ENCODE peak calls at places on chromosome 11, in six cellular contexts. One of them, this sample, is unnamed.

GRCh38 chr11:19673924-19674390 is 38.7 kb upstream of the NAV2 start:
- DNase-seq in suprapubic skin: peak
- DNase-seq in esophagus squamous epithelium: no peak
- DNase-seq in testis: peak
- DNase-seq in HCT116: no peak
- DNase-seq in lower leg skin: peak
- DNase-seq in this sample: peak

GRCh38 chr11:116312560-116313340 is 460.0 kb downstream of the BUD13 start:
- DNase-seq in testis: peak
- DNase-seq in esophagus squamous epithelium: no peak
- DNase-seq in suprapubic skin: peak
- DNase-seq in lower leg skin: peak
- DNase-seq in HCT116: no peak
- DNase-seq in this sample: peak

GRCh38 chr11:71246559-71246958 is 5.8 kb downstream of the SHANK2 start:
- DNase-seq in HCT116: no peak
- DNase-seq in lower leg skin: no peak
- DNase-seq in esophagus squamous epithelium: no peak
- DNase-seq in suprapubic skin: peak
- DNase-seq in testis: no peak
- DNase-seq in this sample: no peak

GRCh38 chr11:112835556-112835955 is 125.7 kb upstream of the NCAM1 start:
- DNase-seq in suprapubic skin: no peak
- DNase-seq in esophagus squamous epithelium: no peak
- DNase-seq in lower leg skin: no peak
- DNase-seq in HCT116: no peak
- DNase-seq in testis: no peak
- DNase-seq in this sample: no peak

GRCh38 chr11:107780136-107780535 is 68.3 kb upstream of the SLN start:
- DNase-seq in testis: no peak
- DNase-seq in esophagus squamous epithelium: no peak
- DNase-seq in HCT116: no peak
- DNase-seq in lower leg skin: no peak
- DNase-seq in suprapubic skin: no peak
- DNase-seq in this sample: no peak

GRCh38 chr11:13883042-13883441 is 79.5 kb upstream of the SPON1 start:
- DNase-seq in esophagus squamous epithelium: no peak
- DNase-seq in lower leg skin: no peak
- DNase-seq in HCT116: no peak
- DNase-seq in suprapubic skin: no peak
- DNase-seq in testis: no peak
- DNase-seq in this sample: peak

GRCh38 chr11:113375402-113375801 is 12.2 kb upstream of the ANKK1 start:
- DNase-seq in lower leg skin: no peak
- DNase-seq in suprapubic skin: no peak
- DNase-seq in esophagus squamous epithelium: no peak
- DNase-seq in HCT116: no peak
- DNase-seq in testis: peak
- DNase-seq in this sample: no peak

GRCh38 chr11:107545101-107545514 is 20.4 kb downstream of the ALKBH8 start:
- DNase-seq in suprapubic skin: no peak
- DNase-seq in lower leg skin: no peak
- DNase-seq in testis: no peak
- DNase-seq in HCT116: peak
- DNase-seq in esophagus squamous epithelium: no peak
- DNase-seq in this sample: no peak

GRCh38 chr11:14974021-14974698 is 2.0 kb upstream of the CALCA start:
- DNase-seq in suprapubic skin: no peak
- DNase-seq in HCT116: no peak
- DNase-seq in testis: no peak
- DNase-seq in lower leg skin: no peak
- DNase-seq in esophagus squamous epithelium: no peak
- DNase-seq in this sample: no peak

GRCh38 chr11:35974878-35975578 is 31.2 kb downstream of the LDLRAD3 start:
- DNase-seq in HCT116: no peak
- DNase-seq in esophagus squamous epithelium: no peak
- DNase-seq in lower leg skin: no peak
- DNase-seq in testis: no peak
- DNase-seq in suprapubic skin: no peak
- DNase-seq in this sample: no peak

GRCh38 chr11:35978891-35979290 is 35.0 kb downstream of the LDLRAD3 start:
- DNase-seq in esophagus squamous epithelium: no peak
- DNase-seq in HCT116: no peak
- DNase-seq in suprapubic skin: no peak
- DNase-seq in testis: no peak
- DNase-seq in lower leg skin: no peak
- DNase-seq in this sample: no peak

GRCh38 chr11:35980646-35981402 is 37.0 kb downstream of the LDLRAD3 start:
- DNase-seq in suprapubic skin: no peak
- DNase-seq in esophagus squamous epithelium: no peak
- DNase-seq in testis: no peak
- DNase-seq in lower leg skin: no peak
- DNase-seq in HCT116: no peak
- DNase-seq in this sample: no peak

GRCh38 chr11:35978173-35978572 is 34.3 kb downstream of the LDLRAD3 start:
- DNase-seq in suprapubic skin: no peak
- DNase-seq in testis: no peak
- DNase-seq in lower leg skin: no peak
- DNase-seq in HCT116: no peak
- DNase-seq in esophagus squamous epithelium: no peak
- DNase-seq in this sample: no peak

DNA sequence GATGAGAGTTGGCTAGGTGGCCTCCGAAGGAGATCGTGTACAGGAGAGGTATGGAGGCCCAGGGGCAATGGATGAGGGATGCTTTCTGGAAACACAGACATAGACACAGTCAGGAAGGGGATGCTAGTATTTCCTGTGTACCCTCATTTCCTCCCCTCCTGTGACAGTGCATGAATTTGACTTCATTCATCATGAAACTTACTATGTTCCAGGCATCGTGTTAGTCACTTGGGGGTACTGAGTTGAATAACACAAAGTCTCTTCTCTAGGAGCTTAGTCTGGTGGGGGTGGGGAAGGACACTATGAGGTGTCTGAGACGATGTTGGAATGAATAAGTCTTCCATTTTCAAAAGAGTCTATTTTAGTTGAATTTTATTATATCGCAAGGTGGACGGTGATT is 32.6 kb downstream of the LDLRAD3 start:
- DNase-seq in HCT116: no peak
- DNase-seq in esophagus squamous epithelium: no peak
- DNase-seq in suprapubic skin: no peak
- DNase-seq in testis: no peak
- DNase-seq in lower leg skin: no peak
- DNase-seq in this sample: no peak
- TF ChIP-seq POLR2A in HCT116: no peak
- TF ChIP-seq POLR2A in esophagus squamous epithelium: no peak
- TF ChIP-seq POLR2A in suprapubic skin: no peak
- TF ChIP-seq POLR2A in testis: no peak
- TF ChIP-seq POLR2A in lower leg skin: no peak
- TF ChIP-seq POLR2A in this sample: no peak

DNA sequence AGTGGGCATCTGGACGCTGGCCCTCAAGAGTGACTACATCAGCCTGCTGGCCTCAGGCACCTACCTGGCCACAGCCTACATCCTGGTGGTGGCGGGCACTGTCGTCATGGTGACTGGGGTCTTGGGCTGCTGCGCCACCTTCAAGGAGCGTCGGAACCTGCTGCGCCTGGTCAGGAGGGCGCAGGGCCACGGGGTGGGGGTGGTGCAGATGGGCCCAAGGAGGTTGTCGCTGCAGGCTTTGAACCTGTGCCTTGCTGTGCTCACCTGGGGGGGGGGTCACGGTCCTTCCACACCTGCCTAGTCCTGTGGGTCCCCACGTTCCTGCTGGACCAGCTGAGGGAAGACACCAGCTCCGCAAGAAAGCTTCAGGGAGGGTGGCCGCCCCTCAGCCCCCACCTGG is 3.5 kb downstream of the CD151 start:
- DNase-seq in lower leg skin: no peak
- DNase-seq in HCT116: no peak
- DNase-seq in esophagus squamous epithelium: no peak
- DNase-seq in testis: no peak
- DNase-seq in suprapubic skin: no peak
- DNase-seq in this sample: no peak
- TF ChIP-seq POLR2A in lower leg skin: no peak
- TF ChIP-seq POLR2A in HCT116: no peak
- TF ChIP-seq POLR2A in esophagus squamous epithelium: no peak
- TF ChIP-seq POLR2A in testis: no peak
- TF ChIP-seq POLR2A in suprapubic skin: no peak
- TF ChIP-seq POLR2A in this sample: no peak

DNA sequence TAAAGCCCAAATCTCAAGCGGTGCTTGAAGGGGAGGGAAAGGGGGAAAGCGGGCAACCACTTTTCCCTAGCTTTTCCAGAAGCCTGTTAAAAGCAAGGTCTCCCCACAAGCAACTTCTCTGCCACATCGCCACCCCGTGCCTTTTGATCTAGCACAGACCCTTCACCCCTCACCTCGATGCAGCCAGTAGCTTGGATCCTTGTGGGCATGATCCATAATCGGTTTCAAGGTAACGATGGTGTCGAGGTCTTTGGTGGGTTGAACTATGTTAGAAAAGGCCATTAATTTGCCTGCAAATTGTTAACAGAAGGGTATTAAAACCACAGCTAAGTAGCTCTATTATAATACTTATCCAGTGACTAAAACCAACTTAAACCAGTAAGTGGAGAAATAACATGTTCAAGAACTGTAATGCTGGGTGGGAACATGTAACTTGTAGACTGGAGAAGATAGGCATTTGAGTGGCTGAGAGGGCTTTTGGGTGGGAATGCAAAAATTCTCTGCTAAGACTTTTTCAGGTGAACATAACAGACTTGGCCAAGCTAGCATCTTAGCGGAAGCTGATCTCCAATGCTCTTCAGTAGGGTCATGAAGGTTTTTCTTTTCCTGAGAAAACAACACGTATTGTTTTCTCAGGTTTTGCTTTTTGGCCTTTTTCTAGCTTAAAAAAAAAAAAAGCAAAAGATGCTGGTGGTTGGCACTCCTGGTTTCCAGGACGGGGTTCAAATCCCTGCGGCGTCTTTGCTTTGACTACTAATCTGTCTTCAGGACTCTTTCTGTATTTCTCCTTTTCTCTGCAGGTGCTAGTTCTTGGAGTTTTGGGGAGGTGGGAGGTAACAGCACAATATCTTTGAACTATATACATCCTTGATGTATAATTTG is 6.8 kb downstream of the MALAT1 start:
- DNase-seq in HCT116: no peak
- DNase-seq in lower leg skin: no peak
- DNase-seq in suprapubic skin: no peak
- DNase-seq in testis: no peak
- DNase-seq in esophagus squamous epithelium: no peak
- DNase-seq in this sample: no peak
- TF ChIP-seq POLR2A in HCT116: no peak
- TF ChIP-seq POLR2A in lower leg skin: no peak
- TF ChIP-seq POLR2A in suprapubic skin: no peak
- TF ChIP-seq POLR2A in testis: no peak
- TF ChIP-seq POLR2A in esophagus squamous epithelium: no peak
- TF ChIP-seq POLR2A in this sample: peak

DNA sequence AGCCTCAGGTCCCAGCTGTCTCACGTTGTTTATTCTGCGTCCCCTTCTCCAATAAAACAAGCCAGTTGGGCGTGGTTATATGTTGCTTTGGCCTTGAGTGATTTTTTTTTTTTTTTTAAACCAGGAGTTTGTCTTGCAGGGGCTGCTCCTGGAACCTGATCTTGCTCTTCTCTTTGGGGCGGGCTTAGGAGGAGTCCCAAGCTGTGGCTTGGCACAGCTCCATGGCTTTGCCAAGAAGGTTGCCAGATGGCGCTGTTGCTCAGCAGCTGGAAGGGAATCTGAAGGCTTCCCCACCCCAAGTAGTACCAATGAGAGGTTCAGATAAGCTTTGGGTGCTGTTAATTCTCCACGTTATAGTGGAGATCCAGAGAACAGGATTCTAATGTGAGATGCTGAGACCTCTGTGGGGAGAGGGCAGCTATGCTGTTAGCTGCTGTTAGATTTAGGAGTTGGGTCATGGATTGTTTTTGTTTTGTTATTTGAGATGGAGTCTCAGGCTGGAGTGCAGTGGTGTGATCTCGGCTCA is 2.0 kb upstream of the FERMT3 start:
- DNase-seq in esophagus squamous epithelium: no peak
- DNase-seq in suprapubic skin: peak
- DNase-seq in testis: peak
- DNase-seq in lower leg skin: peak
- DNase-seq in HCT116: peak
- DNase-seq in this sample: no peak
- TF ChIP-seq POLR2A in esophagus squamous epithelium: no peak
- TF ChIP-seq POLR2A in suprapubic skin: no peak
- TF ChIP-seq POLR2A in testis: no peak
- TF ChIP-seq POLR2A in lower leg skin: no peak
- TF ChIP-seq POLR2A in HCT116: no peak
- TF ChIP-seq POLR2A in this sample: no peak